ENCODE peak calls at places on chromosomes 11 and 22, in six cellular contexts. T is effector memory CD4-positive, alpha-beta T cell; R is left lung; W is neural progenitor cell; L is A549; A is fibroblast of lung. O is an unnamed sample.

GRCh38 chr11:86743223-86744118 is 56.9 kb upstream of the PRSS23 start:
- DNase-seq in T (no peak), R (no peak), W (no peak), L (peak; percentile 78), A (peak; percentile 99), O (no peak)

GRCh38 chr11:34308049-34308692 is 49.6 kb downstream of the ABTB2 start:
- DNase-seq in T (no peak), R (no peak), W (no peak), L (no peak), A (no peak), O (no peak)

GRCh38 chr22:50527921-50528681 is 1.7 kb downstream of the TYMP start:
- DNase-seq in T (no peak), R (peak; percentile 49), W (no peak), L (no peak), A (no peak), O (no peak)

GRCh38 chr11:45300715-45301114 is 14.6 kb upstream of the SYT13 start:
- DNase-seq in T (no peak), R (no peak), W (no peak), L (no peak), A (no peak), O (no peak)

GRCh38 chr11:25902476-25902875 is 429.5 kb upstream of the ANO3 start:
- DNase-seq in T (no peak), R (no peak), W (no peak), L (no peak), A (no peak), O (no peak)

GRCh38 chr11:106304274-106304673 is 226.8 kb downstream of the AASDHPPT start:
- DNase-seq in T (no peak), R (no peak), W (no peak), L (no peak), A (peak; percentile 86), O (no peak)

GRCh38 chr22:27437570-27437969 is 364.0 kb downstream of the MN1 start:
- DNase-seq in T (no peak), R (no peak), W (no peak), L (no peak), A (no peak), O (no peak)

GRCh38 chr22:22939537-22940368 is 52.1 kb downstream of the IGLL5 start:
- DNase-seq in T (no peak), R (peak; percentile 19), W (no peak), L (no peak), A (no peak), O (no peak)

GRCh38 chr22:31681625-31682345 is 19.8 kb upstream of the PISD start:
- DNase-seq in T (no peak), R (no peak), W (no peak), L (no peak), A (peak; percentile 88), O (no peak)

GRCh38 chr22:28247667-28248363 is 328.8 kb upstream of the PITPNB start:
- DNase-seq in T (no peak), R (no peak), W (peak; percentile 33), L (no peak), A (peak; percentile 50), O (no peak)

GRCh38 chr22:36808611-36809344 is 8.1 kb downstream of the PVALB start:
- DNase-seq in T (no peak), R (no peak), W (no peak), L (no peak), A (no peak), O (no peak)

GRCh38 chr11:118883368-118884071 is at the start of gene CXCR5:
- DNase-seq in T (no peak), R (no peak), W (no peak), L (no peak), A (peak; percentile 50), O (no peak)

GRCh38 chr22:31136711-31137110 is 3.6 kb downstream of the PLA2G3 start:
- DNase-seq in T (no peak), R (no peak), W (no peak), L (no peak), A (no peak), O (no peak)

GRCh38 chr11:96622026-96622634 is 232.3 kb downstream of the JRKL start:
- DNase-seq in T (no peak), R (no peak), W (no peak), L (no peak), A (no peak), O (no peak)

GRCh38 chr22:38423512-38424503 is 31.2 kb downstream of the KCNJ4 start:
- DNase-seq in T (no peak), R (peak; percentile 43), W (no peak), L (no peak), A (no peak), O (no peak)

GRCh38 chr11:44775366-44776356 is 48.9 kb downstream of the TSPAN18 start:
- DNase-seq in T (peak; percentile 48), R (no peak), W (peak; percentile 78), L (peak; percentile 80), A (peak; percentile 26), O (peak; percentile 25)

GRCh38 chr11:46105902-46106301 is 15.4 kb downstream of the PHF21A start:
- DNase-seq in T (no peak), R (no peak), W (no peak), L (no peak), A (no peak), O (no peak)

GRCh38 chr22:20401376-20402020 is 7.5 kb downstream of the ZNF74 start:
- DNase-seq in T (no peak), R (no peak), W (no peak), L (no peak), A (no peak), O (no peak)

GRCh38 chr22:20249797-20250354 is 18.2 kb downstream of the RTN4R start:
- DNase-seq in T (no peak), R (no peak), W (no peak), L (no peak), A (peak; percentile 39), O (no peak)

GRCh38 chr11:117851091-117851490 is 25.4 kb downstream of the FXYD6 start:
- DNase-seq in T (no peak), R (no peak), W (peak; percentile 36), L (no peak), A (peak; percentile 18), O (no peak)

DNA sequence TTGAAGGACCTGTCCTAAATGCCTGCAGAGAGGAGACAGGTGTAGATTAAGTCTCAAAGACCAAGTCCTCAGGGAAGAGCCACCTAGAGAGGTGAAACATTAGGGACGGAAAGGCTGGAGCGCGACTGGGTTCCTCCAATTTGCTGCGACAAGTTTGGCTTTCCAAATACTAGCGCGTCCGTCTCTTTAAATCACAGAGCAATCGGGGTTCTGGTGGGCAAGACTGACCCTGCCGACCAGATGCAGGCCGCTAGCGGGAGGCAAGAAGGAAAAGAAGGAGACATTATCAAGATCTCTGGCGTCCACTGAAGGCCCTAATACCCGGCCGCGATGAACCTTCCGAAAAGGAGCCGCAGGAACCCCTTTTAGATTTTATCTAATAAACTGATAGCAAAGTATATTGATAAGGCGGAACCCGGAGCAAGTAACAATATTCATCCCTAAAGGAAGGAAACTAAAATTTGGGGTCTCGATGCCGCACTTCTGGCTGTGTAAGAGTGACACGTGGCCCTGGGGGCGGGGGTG is 128.2 kb upstream of the C11orf58 start:
- DNase-seq in T (no peak), R (no peak), W (peak; percentile 15), L (no peak), A (no peak), O (no peak)
- H3K9me3 ChIP-seq in T (no peaks in the 10 kb centered on the region), R (no peaks in the 10 kb centered on the region), W (no peaks in the 10 kb centered on the region), L (no peaks in the 10 kb centered on the region), A (no peaks in the 10 kb centered on the region), O (peaks cover 2% of the 10 kb centered on the region)

GRCh38 chr22:47260551-47260950 is 498.1 kb downstream of the TBC1D22A start:
- DNase-seq in T (no peak), R (no peak), W (no peak), L (no peak), A (no peak), O (no peak)

GRCh38 chr22:47267531-47268282 is 505.3 kb downstream of the TBC1D22A start:
- DNase-seq in T (no peak), R (no peak), W (no peak), L (no peak), A (no peak), O (no peak)

GRCh38 chr22:47270463-47271135 is 508.1 kb downstream of the TBC1D22A start:
- DNase-seq in T (no peak), R (no peak), W (no peak), L (no peak), A (no peak), O (no peak)

GRCh38 chr22:47269689-47270088 is 507.2 kb downstream of the TBC1D22A start:
- DNase-seq in T (no peak), R (no peak), W (no peak), L (no peak), A (no peak), O (no peak)

GRCh38 chr22:47266329-47266728 is 503.9 kb downstream of the TBC1D22A start:
- DNase-seq in T (no peak), R (no peak), W (no peak), L (no peak), A (no peak), O (no peak)
- H3K9me3 ChIP-seq in T (no peaks in the 10 kb centered on the region), R (no peaks in the 10 kb centered on the region), W (peaks cover 9% of the 10 kb centered on the region), L (no peaks in the 10 kb centered on the region), A (no peaks in the 10 kb centered on the region), O (no peaks in the 10 kb centered on the region)

GRCh38 chr11:111882202-111882601 is 2.9 kb downstream of the CFAP68 start:
- DNase-seq in T (no peak), R (no peak), W (no peak), L (no peak), A (no peak), O (no peak)

GRCh38 chr11:111878385-111878765 is 590 bp downstream of the FDXACB1 start:
- DNase-seq in T (no peak), R (no peak), W (no peak), L (peak; percentile 5), A (no peak), O (no peak)

GRCh38 chr11:111879637-111879960 is 258 bp downstream of the CFAP68 start:
- DNase-seq in T (no peak), R (no peak), W (no peak), L (no peak), A (peak; percentile 3), O (no peak)

GRCh38 chr11:111878766-111879636 is at the start of the genes CFAP68 and FDXACB1:
- DNase-seq in T (peak; percentile 94), R (peak; percentile 96), W (peak; percentile 99), L (peak; percentile 83), A (peak; percentile 97), O (peak; percentile 92)
- H3K9me3 ChIP-seq in T (no peaks in the 10 kb centered on the region), R (no peaks in the 10 kb centered on the region), W (no peaks in the 10 kb centered on the region), L (no peaks in the 10 kb centered on the region), A (no peaks in the 10 kb centered on the region), O (no peaks in the 10 kb centered on the region)

GRCh38 chr22:47276219-47276843 is 513.9 kb downstream of the TBC1D22A start:
- DNase-seq in T (no peak), R (no peak), W (no peak), L (no peak), A (no peak), O (no peak)
- H3K9me3 ChIP-seq in T (no peaks in the 10 kb centered on the region), R (no peaks in the 10 kb centered on the region), W (peaks cover 7% of the 10 kb centered on the region), L (no peaks in the 10 kb centered on the region), A (no peaks in the 10 kb centered on the region), O (no peaks in the 10 kb centered on the region)

GRCh38 chr22:49241174-49241851 is 586.4 kb downstream of the BRD1 start:
- DNase-seq in T (no peak), R (no peak), W (no peak), L (no peak), A (no peak), O (no peak)
- H3K9me3 ChIP-seq in T (no peaks in the 10 kb centered on the region), R (no peaks in the 10 kb centered on the region), W (no peaks in the 10 kb centered on the region), L (no peaks in the 10 kb centered on the region), A (no peaks in the 10 kb centered on the region), O (no peaks in the 10 kb centered on the region)